ENCODE peak calls at places on chromosomes 7 and 10, in four cellular contexts. One of them, this sample, is unnamed. For H3K9me1, the result is how much of the 10 kb centered on the place peaks cover.

GRCh38 chr7:140033779-140034363 is 28.9 kb downstream of the PARP12 start:
- DNase-seq in IMR-90: peak
- DNase-seq in endothelial cell of umbilical vein: no peak
- DNase-seq in K562: no peak
- DNase-seq in this sample: peak

GRCh38 chr7:142853739-142854504 is 954 bp upstream of the EPHB6 start:
- DNase-seq in IMR-90: peak
- DNase-seq in endothelial cell of umbilical vein: peak
- DNase-seq in K562: peak
- DNase-seq in this sample: no peak

GRCh38 chr7:139644191-139644590 is 120.7 kb downstream of the CLEC2L start:
- DNase-seq in endothelial cell of umbilical vein: no peak
- DNase-seq in IMR-90: no peak
- DNase-seq in K562: no peak
- DNase-seq in this sample: no peak

GRCh38 chr7:115226410-115226809 is 304.5 kb downstream of the MDFIC start:
- DNase-seq in IMR-90: no peak
- DNase-seq in endothelial cell of umbilical vein: no peak
- DNase-seq in K562: no peak
- DNase-seq in this sample: no peak

GRCh38 chr7:16644987-16645592 is 464 bp downstream of the ANKMY2 start:
- DNase-seq in K562: peak
- DNase-seq in IMR-90: no peak
- DNase-seq in endothelial cell of umbilical vein: no peak
- DNase-seq in this sample: no peak

GRCh38 chr7:158812684-158813083 is 16.6 kb downstream of the ESYT2 start:
- DNase-seq in K562: no peak
- DNase-seq in endothelial cell of umbilical vein: no peak
- DNase-seq in IMR-90: no peak
- DNase-seq in this sample: no peak

GRCh38 chr10:29780096-29780495 is 145.3 kb upstream of the SVIL start:
- DNase-seq in K562: no peak
- DNase-seq in endothelial cell of umbilical vein: peak
- DNase-seq in IMR-90: no peak
- DNase-seq in this sample: no peak

GRCh38 chr10:103761075-103761920 is 94.1 kb downstream of the SH3PXD2A start:
- DNase-seq in K562: no peak
- DNase-seq in IMR-90: no peak
- DNase-seq in endothelial cell of umbilical vein: peak
- DNase-seq in this sample: no peak

GRCh38 chr7:44286182-44286617 is 39.2 kb downstream of the CAMK2B start:
- DNase-seq in IMR-90: no peak
- DNase-seq in K562: no peak
- DNase-seq in endothelial cell of umbilical vein: no peak
- DNase-seq in this sample: no peak

GRCh38 chr7:99404235-99404976 is 4.0 kb downstream of the PDAP1 start:
- DNase-seq in endothelial cell of umbilical vein: no peak
- DNase-seq in K562: no peak
- DNase-seq in IMR-90: peak
- DNase-seq in this sample: no peak

GRCh38 chr7:50921114-50921513 is 138.4 kb upstream of the GRB10 start:
- DNase-seq in endothelial cell of umbilical vein: no peak
- DNase-seq in IMR-90: no peak
- DNase-seq in K562: no peak
- DNase-seq in this sample: no peak

GRCh38 chr10:127860632-127861031 is 32.1 kb downstream of the CLRN3 start:
- DNase-seq in endothelial cell of umbilical vein: no peak
- DNase-seq in IMR-90: no peak
- DNase-seq in K562: no peak
- DNase-seq in this sample: no peak

GRCh38 chr10:72107325-72108003 is 19.1 kb upstream of the SPOCK2 start:
- DNase-seq in IMR-90: no peak
- DNase-seq in endothelial cell of umbilical vein: no peak
- DNase-seq in K562: no peak
- DNase-seq in this sample: peak

GRCh38 chr7:44936322-44936721 is 42.5 kb downstream of the MYO1G start:
- DNase-seq in K562: no peak
- DNase-seq in IMR-90: no peak
- DNase-seq in endothelial cell of umbilical vein: no peak
- DNase-seq in this sample: no peak

GRCh38 chr10:64648915-64649314 is 1127.7 kb downstream of the REEP3 start:
- DNase-seq in endothelial cell of umbilical vein: no peak
- DNase-seq in IMR-90: no peak
- DNase-seq in K562: no peak
- DNase-seq in this sample: no peak

GRCh38 chr7:150325110-150325611 is 1.8 kb upstream of the ACTR3C start:
- DNase-seq in K562: peak
- DNase-seq in endothelial cell of umbilical vein: no peak
- DNase-seq in IMR-90: peak
- DNase-seq in this sample: no peak

GRCh38 chr10:95485030-95485429 is 76.1 kb downstream of the SORBS1 start:
- DNase-seq in IMR-90: no peak
- DNase-seq in K562: no peak
- DNase-seq in endothelial cell of umbilical vein: peak
- DNase-seq in this sample: no peak

GRCh38 chr10:119640384-119640783 is 10.8 kb upstream of the BAG3 start:
- DNase-seq in K562: no peak
- DNase-seq in IMR-90: no peak
- DNase-seq in endothelial cell of umbilical vein: no peak
- DNase-seq in this sample: no peak

GRCh38 chr7:124101173-124101768 is 68.4 kb upstream of the TMEM229A start:
- DNase-seq in K562: peak
- DNase-seq in endothelial cell of umbilical vein: peak
- DNase-seq in IMR-90: peak
- DNase-seq in this sample: no peak

DNA sequence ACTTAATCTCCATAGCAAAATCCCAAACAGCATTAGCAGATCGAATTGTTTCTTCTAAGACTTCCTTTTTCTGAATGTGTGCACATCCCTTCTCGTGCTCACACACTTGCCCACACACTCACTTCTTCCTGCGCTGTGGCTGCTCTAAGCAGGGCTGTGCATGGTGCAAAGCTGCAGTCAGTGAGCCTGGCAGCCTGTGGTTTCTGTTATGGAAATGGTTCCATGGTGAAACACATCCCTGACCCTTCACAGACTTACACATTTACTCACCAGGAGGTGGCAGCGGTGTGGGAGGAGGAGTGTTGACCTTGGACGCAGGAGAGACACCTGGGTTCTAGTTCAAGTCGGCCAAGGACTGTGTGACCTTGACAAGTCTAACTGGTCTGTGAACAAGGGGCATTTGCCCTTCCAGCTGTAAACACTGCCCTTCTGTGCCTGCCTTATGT is 24.9 kb downstream of the MTURN start:
- DNase-seq in endothelial cell of umbilical vein: no peak
- DNase-seq in K562: no peak
- DNase-seq in IMR-90: peak
- DNase-seq in this sample: no peak
- H3K9me1 ChIP-seq in endothelial cell of umbilical vein: under half
- H3K9me1 ChIP-seq in K562: under half
- H3K9me1 ChIP-seq in IMR-90: under half
- H3K9me1 ChIP-seq in this sample: under half

GRCh38 chr7:95904099-95904498 is 131.7 kb downstream of the DYNC1I1 start:
- DNase-seq in K562: no peak
- DNase-seq in IMR-90: no peak
- DNase-seq in endothelial cell of umbilical vein: no peak
- DNase-seq in this sample: no peak

GRCh38 chr7:95905165-95905564 is 132.8 kb downstream of the DYNC1I1 start:
- DNase-seq in IMR-90: no peak
- DNase-seq in K562: no peak
- DNase-seq in endothelial cell of umbilical vein: no peak
- DNase-seq in this sample: no peak

GRCh38 chr7:95897557-95898183 is 125.3 kb downstream of the DYNC1I1 start:
- DNase-seq in endothelial cell of umbilical vein: peak
- DNase-seq in K562: no peak
- DNase-seq in IMR-90: no peak
- DNase-seq in this sample: no peak

GRCh38 chr7:95901006-95901405 is 128.7 kb downstream of the DYNC1I1 start:
- DNase-seq in IMR-90: no peak
- DNase-seq in K562: no peak
- DNase-seq in endothelial cell of umbilical vein: no peak
- DNase-seq in this sample: no peak

GRCh38 chr7:95899919-95900513 is 127.7 kb downstream of the DYNC1I1 start:
- DNase-seq in endothelial cell of umbilical vein: no peak
- DNase-seq in K562: no peak
- DNase-seq in IMR-90: no peak
- DNase-seq in this sample: no peak
- H3K9me1 ChIP-seq in endothelial cell of umbilical vein: under half
- H3K9me1 ChIP-seq in K562: under half
- H3K9me1 ChIP-seq in IMR-90: under half
- H3K9me1 ChIP-seq in this sample: under half

GRCh38 chr10:5046410-5046809 is 42.8 kb upstream of the AKR1C2 start:
- DNase-seq in K562: no peak
- DNase-seq in endothelial cell of umbilical vein: no peak
- DNase-seq in IMR-90: no peak
- DNase-seq in this sample: no peak

GRCh38 chr10:5047912-5048628 is 44.4 kb upstream of the AKR1C2 start:
- DNase-seq in IMR-90: peak
- DNase-seq in endothelial cell of umbilical vein: no peak
- DNase-seq in K562: no peak
- DNase-seq in this sample: no peak

GRCh38 chr10:5043716-5044115 is 40.1 kb upstream of the AKR1C2 start:
- DNase-seq in endothelial cell of umbilical vein: no peak
- DNase-seq in K562: no peak
- DNase-seq in IMR-90: no peak
- DNase-seq in this sample: no peak

GRCh38 chr10:5042922-5043321 is 39.3 kb upstream of the AKR1C2 start:
- DNase-seq in endothelial cell of umbilical vein: no peak
- DNase-seq in IMR-90: no peak
- DNase-seq in K562: no peak
- DNase-seq in this sample: no peak

GRCh38 chr10:5045095-5045494 is 41.4 kb upstream of the AKR1C2 start:
- DNase-seq in K562: no peak
- DNase-seq in endothelial cell of umbilical vein: no peak
- DNase-seq in IMR-90: no peak
- DNase-seq in this sample: no peak
- H3K9me1 ChIP-seq in K562: under half
- H3K9me1 ChIP-seq in endothelial cell of umbilical vein: under half
- H3K9me1 ChIP-seq in IMR-90: under half
- H3K9me1 ChIP-seq in this sample: under half

DNA sequence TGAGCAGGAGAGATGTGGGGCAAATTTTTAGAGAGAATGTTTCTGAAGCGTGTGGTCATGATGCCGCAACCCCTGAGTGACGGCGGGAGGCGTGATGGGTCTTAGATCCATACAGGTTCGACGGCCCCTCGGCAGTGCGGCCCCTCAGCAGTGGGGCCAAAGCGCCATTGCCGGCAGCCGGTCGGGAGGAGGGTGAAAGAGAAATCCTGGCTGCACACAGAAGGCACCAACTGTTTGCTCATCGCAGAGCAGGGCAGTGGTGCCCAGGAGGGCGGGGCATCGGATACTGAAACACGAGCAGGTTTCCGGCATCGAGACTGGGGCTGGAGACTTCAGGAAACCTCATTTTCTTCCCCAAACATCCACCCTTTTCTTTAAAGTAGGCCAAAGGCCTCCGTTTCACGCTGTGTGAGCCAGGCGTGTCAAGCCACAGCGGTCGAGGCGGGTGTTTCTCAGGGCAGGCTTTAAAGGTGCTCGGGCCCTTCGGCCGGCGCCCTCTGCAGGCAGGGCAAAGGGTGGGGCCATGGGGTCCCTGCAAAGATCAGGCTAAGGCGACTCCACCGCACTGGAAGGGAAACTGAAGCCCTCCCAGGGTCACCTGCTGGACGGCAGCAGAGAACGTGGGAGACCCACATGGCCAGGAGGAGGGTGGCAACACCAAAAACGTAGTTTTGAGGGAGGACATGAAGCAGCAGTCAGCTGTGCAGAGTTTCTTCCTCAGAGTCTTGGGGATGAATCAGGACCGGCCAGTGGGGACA is 42.0 kb upstream of the PPP2R2D start:
- DNase-seq in K562: no peak
- DNase-seq in IMR-90: no peak
- DNase-seq in endothelial cell of umbilical vein: no peak
- DNase-seq in this sample: no peak
- H3K9me1 ChIP-seq in K562: under half
- H3K9me1 ChIP-seq in IMR-90: under half
- H3K9me1 ChIP-seq in endothelial cell of umbilical vein: under half
- H3K9me1 ChIP-seq in this sample: under half

GRCh38 chr10:108393111-108393510 is 1228.6 kb upstream of the SORCS1 start:
- DNase-seq in K562: no peak
- DNase-seq in IMR-90: peak
- DNase-seq in endothelial cell of umbilical vein: no peak
- DNase-seq in this sample: no peak

GRCh38 chr10:108384378-108384777 is 1219.9 kb upstream of the SORCS1 start:
- DNase-seq in IMR-90: no peak
- DNase-seq in endothelial cell of umbilical vein: no peak
- DNase-seq in K562: no peak
- DNase-seq in this sample: no peak

GRCh38 chr10:108385963-108386362 is 1221.5 kb upstream of the SORCS1 start:
- DNase-seq in endothelial cell of umbilical vein: no peak
- DNase-seq in K562: no peak
- DNase-seq in IMR-90: no peak
- DNase-seq in this sample: no peak

GRCh38 chr10:108392286-108392685 is 1227.8 kb upstream of the SORCS1 start:
- DNase-seq in K562: no peak
- DNase-seq in IMR-90: peak
- DNase-seq in endothelial cell of umbilical vein: no peak
- DNase-seq in this sample: no peak

DNA sequence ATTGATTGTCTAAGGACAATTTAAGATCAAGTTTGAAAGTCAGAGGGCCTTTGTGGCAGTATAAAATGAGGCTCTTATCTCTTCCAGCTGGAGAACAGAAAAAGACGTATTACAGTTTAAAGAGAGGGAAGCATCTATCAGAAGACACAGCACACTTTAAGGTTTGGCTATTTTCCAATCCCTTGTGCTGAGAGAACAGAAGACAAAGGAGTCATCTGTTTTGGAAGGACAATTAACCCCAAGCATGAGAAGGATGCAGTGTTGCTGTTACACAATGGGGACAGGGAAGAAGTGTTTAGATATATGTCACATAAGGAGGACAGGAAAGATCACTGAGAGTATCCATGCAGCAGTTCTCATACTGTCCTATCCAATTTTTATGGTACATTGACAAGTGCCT is 1224.2 kb upstream of the SORCS1 start:
- DNase-seq in IMR-90: no peak
- DNase-seq in endothelial cell of umbilical vein: no peak
- DNase-seq in K562: no peak
- DNase-seq in this sample: no peak
- H3K9me1 ChIP-seq in IMR-90: under half
- H3K9me1 ChIP-seq in endothelial cell of umbilical vein: under half
- H3K9me1 ChIP-seq in K562: under half
- H3K9me1 ChIP-seq in this sample: under half

DNA sequence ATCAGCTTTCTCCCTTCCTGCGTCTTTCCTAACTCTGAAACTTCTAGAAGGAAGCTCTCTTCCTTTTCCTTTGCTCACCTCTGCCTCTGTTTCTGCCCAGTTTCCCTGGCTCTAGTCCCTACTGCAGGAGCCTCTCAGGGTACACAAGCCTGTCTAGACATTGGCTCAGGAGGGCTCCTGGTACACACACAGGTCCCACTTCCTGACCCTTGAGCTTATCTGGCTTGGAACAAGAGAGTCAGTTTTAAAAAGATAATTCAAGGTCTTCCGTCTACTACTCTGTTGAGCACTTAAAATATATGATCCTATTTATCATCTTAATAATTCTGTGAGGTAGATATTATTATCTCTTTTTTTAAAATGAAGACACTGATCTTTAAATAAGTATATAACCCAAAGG is 140.7 kb downstream of the RTKN2 start:
- DNase-seq in K562: no peak
- DNase-seq in IMR-90: no peak
- DNase-seq in endothelial cell of umbilical vein: peak
- DNase-seq in this sample: no peak
- H3K9me1 ChIP-seq in K562: under half
- H3K9me1 ChIP-seq in IMR-90: under half
- H3K9me1 ChIP-seq in endothelial cell of umbilical vein: under half
- H3K9me1 ChIP-seq in this sample: under half

This sample was measured in keratinocyte.